ENCODE peak calls at places on chromosomes 3 and 15, in four cellular contexts. I, F, B and O are unnamed samples.

GRCh38 chr3:15300318-15301078 is 31.9 kb downstream of the SH3BP5 start:
- DNase-seq in I (no peak), F (no peak), B (no peak), O (no peak)

GRCh38 chr15:42140383-42141070 is 15.9 kb downstream of the PLA2G4F start:
- DNase-seq in I (no peak), F (no peak), B (no peak), O (no peak)

GRCh38 chr3:140931016-140931454 is 10.6 kb upstream of the SLC25A36 start:
- DNase-seq in I (peak), F (no peak), B (no peak), O (no peak)

GRCh38 chr3:188037965-188038581 is 115.9 kb upstream of the LPP start:
- DNase-seq in I (no peak), F (no peak), B (no peak), O (no peak)

GRCh38 chr3:190566043-190566933 is 52.4 kb downstream of the IL1RAP start:
- DNase-seq in I (no peak), F (no peak), B (no peak), O (peak)

GRCh38 chr15:39593071-39594055 is 12.5 kb downstream of the THBS1 start:
- DNase-seq in I (no peak), F (no peak), B (no peak), O (no peak)

GRCh38 chr3:27166888-27167287 is 202.3 kb downstream of the NEK10 start:
- DNase-seq in I (no peak), F (no peak), B (no peak), O (no peak)

GRCh38 chr3:127406309-127407025 is 118.6 kb upstream of the PRR20G start:
- DNase-seq in I (no peak), F (peak), B (no peak), O (peak)

GRCh38 chr3:73192036-73192738 is 130.7 kb downstream of the EBLN2 start:
- DNase-seq in I (peak), F (peak), B (peak), O (peak)

GRCh38 chr3:150149651-150150051 is 179.0 kb upstream of the PFN2 start:
- DNase-seq in I (no peak), F (no peak), B (no peak), O (no peak)

GRCh38 chr3:54863806-54864205 is 64.1 kb downstream of the LRTM1 start:
- DNase-seq in I (no peak), F (no peak), B (no peak), O (no peak)

GRCh38 chr3:181705081-181705480 is 6.6 kb upstream of the SOX2 start:
- DNase-seq in I (no peak), F (no peak), B (no peak), O (no peak)

GRCh38 chr3:73605388-73605787 is 19.4 kb downstream of the PDZRN3 start:
- DNase-seq in I (no peak), F (no peak), B (no peak), O (no peak)

GRCh38 chr15:96316953-96317629 is 13.4 kb upstream of the NR2F2 start:
- DNase-seq in I (no peak), F (no peak), B (no peak), O (no peak)

GRCh38 chr3:66037330-66037985 is 1.3 kb downstream of the MAGI1 start:
- DNase-seq in I (peak), F (no peak), B (peak), O (peak)

GRCh38 chr3:144524531-144524930 is 552.9 kb downstream of the DIPK2A start:
- DNase-seq in I (no peak), F (no peak), B (no peak), O (no peak)

GRCh38 chr3:44120721-44121582 is 120.7 kb upstream of the TOPAZ1 start:
- DNase-seq in I (no peak), F (no peak), B (no peak), O (no peak)

GRCh38 chr3:72797773-72798543 is 50.3 kb downstream of the SHQ1 start:
- DNase-seq in I (no peak), F (no peak), B (no peak), O (peak)

GRCh38 chr3:89332311-89333159 is 225.1 kb downstream of the EPHA3 start:
- DNase-seq in I (no peak), F (no peak), B (peak), O (no peak)

GRCh38 chr3:113534365-113534764 is 2.0 kb downstream of the SIDT1 start:
- DNase-seq in I (no peak), F (no peak), B (no peak), O (no peak)

GRCh38 chr3:129051776-129052400 is 8.7 kb upstream of the GP9 start:
- DNase-seq in I (no peak), F (no peak), B (no peak), O (no peak)

GRCh38 chr15:40769310-40770146 is at the start of gene C15orf62:
- DNase-seq in I (no peak), F (no peak), B (no peak), O (no peak)

GRCh38 chr15:40770147-40770721 is 454 bp downstream of the C15orf62 start:
- DNase-seq in I (no peak), F (no peak), B (no peak), O (no peak)

GRCh38 chr15:40767838-40768491 is 1.8 kb upstream of the C15orf62 start:
- DNase-seq in I (no peak), F (no peak), B (no peak), O (no peak)

GRCh38 chr15:40766906-40767837 is 2.6 kb upstream of the C15orf62 start:
- DNase-seq in I (no peak), F (no peak), B (no peak), O (no peak)

GRCh38 chr15:40768492-40769309 is 1.1 kb upstream of the C15orf62 start:
- DNase-seq in I (no peak), F (no peak), B (no peak), O (no peak)
- TF ChIP-seq CREB1 in I (no peak), F (no peak), B (no peak), O (no peak)

GRCh38 chr3:161637559-161637958 is 141.0 kb downstream of the OTOL1 start:
- DNase-seq in I (no peak), F (no peak), B (no peak), O (no peak)
- TF ChIP-seq CREB1 in I (no peak), F (no peak), B (no peak), O (no peak)

GRCh38 chr3:164640586-164640985 is 437.7 kb downstream of the SI start:
- DNase-seq in I (no peak), F (no peak), B (no peak), O (no peak)

DNA sequence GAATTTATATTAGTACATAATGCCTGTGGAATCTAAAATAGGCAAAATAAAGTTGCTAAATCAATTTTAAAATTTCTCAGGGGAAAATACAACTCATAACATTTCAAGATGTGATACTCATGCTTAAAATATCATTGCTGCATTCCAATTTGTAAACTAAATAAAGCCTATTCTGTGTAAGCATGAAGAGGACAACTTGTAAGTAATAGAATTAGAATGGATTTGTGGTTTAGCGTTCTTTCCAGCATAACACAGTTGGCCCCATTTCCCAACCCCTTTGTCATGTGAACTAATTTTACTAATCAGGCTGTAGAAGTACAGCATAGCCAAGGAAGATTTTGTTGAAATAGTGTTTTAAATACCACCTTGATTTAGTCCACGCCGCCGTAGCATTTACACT is 437.2 kb downstream of the SI start:
- DNase-seq in I (no peak), F (no peak), B (no peak), O (no peak)
- TF ChIP-seq CREB1 in I (no peak), F (no peak), B (no peak), O (no peak)

GRCh38 chr15:50066202-50066601 is 52.8 kb downstream of the ATP8B4 start:
- DNase-seq in I (no peak), F (no peak), B (no peak), O (no peak)
- TF ChIP-seq CREB1 in I (no peak), F (no peak), B (no peak), O (peak)

GRCh38 chr15:32670624-32671022 is 29.1 kb downstream of the SCG5 start:
- DNase-seq in I (no peak), F (no peak), B (no peak), O (no peak)
- TF ChIP-seq CREB1 in I (no peak), F (no peak), B (no peak), O (no peak)

GRCh38 chr3:178875157-178875556 is 196.5 kb downstream of the ZMAT3 start:
- DNase-seq in I (no peak), F (no peak), B (no peak), O (no peak)

GRCh38 chr3:178880274-178880673 is 191.3 kb downstream of the ZMAT3 start:
- DNase-seq in I (no peak), F (no peak), B (no peak), O (no peak)
- TF ChIP-seq CREB1 in I (no peak), F (no peak), B (no peak), O (no peak)